ENCODE peak calls at places on chromosomes 1 and 21, in ten cellular contexts. W is fibroblast of lung, Z is cardiac fibroblast, V is SK-N-SH, L is foreskin fibroblast, O is neural progenitor cell, K is OCI-LY7, Q is cardiac muscle cell, N is fibroblast of pulmonary artery, T is astrocyte of the cerebellum. I is an unnamed sample.

GRCh38 chr1:40185951-40186864 is 25.0 kb downstream of the RLF start:
- DNase-seq in W (peak), V (no peak), K (peak), L (peak), Z (no peak), N (peak), O (no peak), T (peak), Q (no peak), I (peak)

GRCh38 chr21:26845066-26845749 is at the start of gene ADAMTS1:
- DNase-seq in L (peak), Q (peak), W (peak), O (peak), T (peak), Z (peak), V (peak), N (peak), K (no peak), I (peak)

GRCh38 chr1:161763522-161764098 is 2.5 kb upstream of the ATF6 start:
- DNase-seq in L (no peak), V (peak), N (no peak), Z (no peak), Q (peak), O (peak), W (no peak), K (peak), T (no peak), I (peak)

GRCh38 chr1:48302652-48303051 is 80.1 kb downstream of the SLC5A9 start:
- DNase-seq in N (no peak), T (no peak), L (no peak), Z (no peak), Q (no peak), V (no peak), O (no peak), K (no peak), W (no peak), I (no peak)

GRCh38 chr21:36702622-36702968 is 3.7 kb downstream of the SIM2 start:
- DNase-seq in T (no peak), L (no peak), O (no peak), W (no peak), K (no peak), N (no peak), V (no peak), Z (no peak), Q (no peak), I (no peak)

GRCh38 chr1:211829343-211830054 is 1.1 kb downstream of the LPGAT1 start:
- DNase-seq in Q (peak), L (peak), Z (peak), K (no peak), W (peak), T (no peak), V (peak), N (peak), O (peak), I (no peak)

GRCh38 chr1:91768786-91769697 is 116.9 kb downstream of the TGFBR3 start:
- DNase-seq in Q (no peak), T (no peak), O (no peak), K (no peak), L (peak), N (no peak), W (peak), Z (no peak), V (no peak), I (peak)

GRCh38 chr1:154483941-154484803 is 17.8 kb upstream of the TDRD10 start:
- DNase-seq in L (peak), N (peak), W (peak), K (no peak), Z (peak), V (no peak), O (no peak), Q (no peak), T (peak), I (peak)

GRCh38 chr1:115474166-115474565 is 136.1 kb upstream of the NGF start:
- DNase-seq in N (no peak), T (no peak), W (no peak), Z (no peak), O (no peak), L (no peak), V (no peak), K (no peak), Q (no peak), I (no peak)

GRCh38 chr1:12196641-12197482 is 30.1 kb downstream of the TNFRSF1B start:
- DNase-seq in Z (no peak), V (no peak), K (peak), T (no peak), Q (no peak), N (no peak), W (no peak), L (no peak), O (peak), I (no peak)

GRCh38 chr21:44285547-44285992 is at the start of gene AIRE:
- DNase-seq in V (peak), L (no peak), O (peak), Z (no peak), N (no peak), T (no peak), K (no peak), W (no peak), Q (no peak), I (no peak)

GRCh38 chr1:1371741-1372711 is 3.0 kb downstream of the AURKAIP1 start:
- DNase-seq in N (no peak), K (peak), Z (peak), V (peak), W (peak), Q (peak), T (no peak), O (peak), L (no peak), I (peak)

GRCh38 chr1:207748737-207749528 is 2.9 kb upstream of the CD46 start:
- DNase-seq in K (peak), Q (no peak), N (no peak), W (no peak), L (no peak), Z (no peak), T (no peak), V (no peak), O (no peak), I (no peak)

GRCh38 chr1:178282949-178283367 is 189.1 kb downstream of the RASAL2 start:
- DNase-seq in O (no peak), T (peak), Z (peak), Q (peak), N (peak), L (peak), W (peak), V (peak), K (no peak), I (peak)

GRCh38 chr1:88983791-88984552 is 8.5 kb downstream of the KYAT3 start:
- DNase-seq in Q (peak), T (peak), V (peak), N (peak), O (peak), L (peak), K (peak), Z (peak), W (peak), I (peak)

GRCh38 chr21:45209046-45209445 is 78.6 kb downstream of the POFUT2 start:
- DNase-seq in Z (peak), O (no peak), N (peak), L (peak), K (no peak), V (no peak), T (peak), Q (no peak), W (peak), I (peak)

GRCh38 chr1:30244801-30245200 is 478.6 kb downstream of the MATN1 start:
- DNase-seq in T (no peak), K (no peak), Z (no peak), Q (no peak), W (no peak), O (no peak), V (no peak), L (no peak), N (no peak), I (no peak)

GRCh38 chr21:42313501-42313969 is 1.7 kb downstream of the TFF3 start:
- DNase-seq in K (no peak), T (peak), N (no peak), Q (peak), W (no peak), V (no peak), Z (no peak), L (no peak), O (peak), I (peak)

GRCh38 chr1:63004868-63005267 is 220.9 kb downstream of the ATG4C start:
- DNase-seq in Z (peak), W (peak), N (peak), K (no peak), O (peak), Q (peak), T (peak), V (peak), L (peak), I (peak)
- TF ChIP-seq CTCF in Z (peak), W (peak), N (peak), K (peak), O (peak), Q (peak), T (peak), V (peak), L (no peak), I (peak)

GRCh38 chr1:160404094-160404493 is 3.7 kb downstream of the VANGL2 start:
- DNase-seq in O (no peak), W (no peak), Q (no peak), N (no peak), V (no peak), L (no peak), K (peak), Z (no peak), T (no peak), I (no peak)
- H3K4me3 ChIP-seq in O (peak), W (no peak), Q (no peak), N (no peak), V (no peak), L (no peak), K (no peak), Z (no peak), T (no peak), I (no peak)

GRCh38 chr1:109388884-109389637 is 8.7 kb downstream of the SORT1 start:
- DNase-seq in Z (peak), T (no peak), L (no peak), K (no peak), O (no peak), N (no peak), V (no peak), Q (no peak), W (no peak), I (no peak)
- TF ChIP-seq CTCF in Z (no peak), T (no peak), L (no peak), K (no peak), O (no peak), N (no peak), V (no peak), Q (no peak), W (no peak), I (no peak)

DNA sequence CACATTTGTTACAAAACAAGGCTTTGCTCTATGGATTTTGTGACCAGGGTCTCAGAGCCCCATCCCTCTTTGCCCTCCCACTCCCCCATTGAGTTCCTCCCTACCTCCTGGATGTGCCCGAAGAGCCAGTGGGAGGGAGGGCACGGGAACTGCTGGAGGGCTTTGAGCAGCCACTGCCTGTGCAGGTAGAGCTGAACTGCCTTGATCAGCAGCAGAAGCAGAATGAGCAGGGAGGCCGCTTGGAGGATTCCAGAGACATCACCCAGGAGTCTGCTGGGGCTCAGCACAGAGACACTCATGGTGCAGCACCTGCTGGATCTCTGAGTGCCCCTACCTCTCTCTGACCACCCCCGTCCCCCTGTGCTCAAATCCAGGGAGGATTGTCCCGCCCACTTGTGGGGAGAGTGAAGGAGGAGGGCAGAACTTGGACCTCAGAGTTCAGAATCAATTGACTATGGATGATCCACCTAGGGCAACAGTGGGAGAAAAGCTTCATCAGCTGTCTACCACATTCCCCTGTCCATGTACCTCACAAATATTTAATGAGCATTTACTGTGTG is at the start of gene CYP4A11:
- DNase-seq in N (no peak), O (no peak), Z (no peak), K (no peak), L (no peak), W (no peak), Q (no peak), V (no peak), T (no peak), I (no peak)
- H3K4me3 ChIP-seq in N (no peak), O (no peak), Z (no peak), K (no peak), L (no peak), W (no peak), Q (no peak), V (no peak), T (no peak), I (no peak)

DNA sequence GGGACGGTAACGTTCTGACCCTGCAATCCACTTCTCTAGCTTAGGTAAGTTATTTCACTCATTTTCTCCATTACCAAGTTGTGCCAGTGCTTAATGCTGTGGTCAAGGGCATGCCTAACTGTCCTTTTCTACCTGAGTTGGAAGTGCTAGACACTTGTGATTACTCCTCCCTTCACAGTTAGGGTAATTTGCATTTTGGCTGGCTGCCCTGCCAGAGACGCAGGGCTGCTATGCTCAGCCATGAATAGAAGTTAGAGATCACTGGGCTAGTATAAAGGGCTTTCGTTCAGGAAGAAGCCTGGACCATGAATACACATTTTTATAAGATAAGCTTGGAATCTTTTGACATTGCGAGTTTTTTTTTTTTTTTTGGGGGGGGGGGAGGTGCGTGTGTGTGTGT is 633.2 kb upstream of the NEGR1 start:
- DNase-seq in K (no peak), V (no peak), L (no peak), T (no peak), O (peak), Q (peak), N (no peak), W (no peak), Z (no peak), I (no peak)
- TF ChIP-seq CTCF in K (no peak), V (no peak), L (no peak), T (no peak), O (no peak), Q (no peak), N (no peak), W (no peak), Z (no peak), I (no peak)

I was measured in astrocyte of the spinal cord.